ENCODE peak calls at places on chromosomes 4 and X, in ten cellular contexts. One of them, this sample, is unnamed.

GRCh38 chr4:23737571-23737970 is 152.3 kb downstream of the PPARGC1A start:
- DNase-seq in K562: no peak
- DNase-seq in heart left ventricle: no peak
- DNase-seq in cardiac muscle cell: no peak
- DNase-seq in endothelial cell of umbilical vein: no peak
- DNase-seq in esophagus squamous epithelium: no peak
- DNase-seq in psoas muscle: no peak
- DNase-seq in SK-N-SH: no peak
- DNase-seq in body of pancreas: no peak
- DNase-seq in stomach: no peak
- DNase-seq in this sample: no peak

GRCh38 chr4:39205000-39205399 is 22.7 kb downstream of the WDR19 start:
- DNase-seq in K562: no peak
- DNase-seq in body of pancreas: no peak
- DNase-seq in SK-N-SH: peak
- DNase-seq in psoas muscle: no peak
- DNase-seq in heart left ventricle: no peak
- DNase-seq in endothelial cell of umbilical vein: peak
- DNase-seq in stomach: no peak
- DNase-seq in cardiac muscle cell: peak
- DNase-seq in esophagus squamous epithelium: no peak
- DNase-seq in this sample: no peak

GRCh38 chrX:2829066-2829430 is 318 bp downstream of the GYG2 start:
- DNase-seq in endothelial cell of umbilical vein: no peak
- DNase-seq in psoas muscle: no peak
- DNase-seq in body of pancreas: peak
- DNase-seq in cardiac muscle cell: no peak
- DNase-seq in K562: no peak
- DNase-seq in esophagus squamous epithelium: no peak
- DNase-seq in SK-N-SH: peak
- DNase-seq in stomach: no peak
- DNase-seq in heart left ventricle: no peak
- DNase-seq in this sample: peak

GRCh38 chrX:9352683-9353430 is 112.0 kb upstream of the TBL1X start:
- DNase-seq in heart left ventricle: peak
- DNase-seq in body of pancreas: no peak
- DNase-seq in cardiac muscle cell: peak
- DNase-seq in endothelial cell of umbilical vein: no peak
- DNase-seq in stomach: peak
- DNase-seq in SK-N-SH: no peak
- DNase-seq in K562: peak
- DNase-seq in psoas muscle: no peak
- DNase-seq in esophagus squamous epithelium: peak
- DNase-seq in this sample: peak

GRCh38 chr4:27048350-27049100 is 187.9 kb downstream of the STIM2 start:
- DNase-seq in SK-N-SH: peak
- DNase-seq in endothelial cell of umbilical vein: peak
- DNase-seq in heart left ventricle: no peak
- DNase-seq in psoas muscle: no peak
- DNase-seq in esophagus squamous epithelium: no peak
- DNase-seq in body of pancreas: no peak
- DNase-seq in cardiac muscle cell: peak
- DNase-seq in stomach: no peak
- DNase-seq in K562: peak
- DNase-seq in this sample: no peak

GRCh38 chrX:46792826-46793195 is 33.9 kb upstream of the SLC9A7 start:
- DNase-seq in K562: no peak
- DNase-seq in cardiac muscle cell: no peak
- DNase-seq in endothelial cell of umbilical vein: no peak
- DNase-seq in body of pancreas: no peak
- DNase-seq in psoas muscle: no peak
- DNase-seq in SK-N-SH: no peak
- DNase-seq in stomach: no peak
- DNase-seq in esophagus squamous epithelium: no peak
- DNase-seq in heart left ventricle: no peak
- DNase-seq in this sample: no peak

GRCh38 chr4:94841864-94842221 is 84.1 kb downstream of the BMPR1B start:
- DNase-seq in K562: peak
- DNase-seq in body of pancreas: no peak
- DNase-seq in psoas muscle: no peak
- DNase-seq in stomach: no peak
- DNase-seq in heart left ventricle: no peak
- DNase-seq in cardiac muscle cell: no peak
- DNase-seq in SK-N-SH: no peak
- DNase-seq in esophagus squamous epithelium: no peak
- DNase-seq in endothelial cell of umbilical vein: no peak
- DNase-seq in this sample: no peak

GRCh38 chr4:111631157-111631999 is 513.9 kb upstream of the FAM241A start:
- DNase-seq in esophagus squamous epithelium: no peak
- DNase-seq in cardiac muscle cell: peak
- DNase-seq in heart left ventricle: no peak
- DNase-seq in endothelial cell of umbilical vein: peak
- DNase-seq in body of pancreas: no peak
- DNase-seq in stomach: no peak
- DNase-seq in K562: no peak
- DNase-seq in psoas muscle: no peak
- DNase-seq in SK-N-SH: no peak
- DNase-seq in this sample: no peak

GRCh38 chrX:154010330-154011087 is 9.2 kb downstream of the IRAK1 start:
- DNase-seq in K562: no peak
- DNase-seq in endothelial cell of umbilical vein: no peak
- DNase-seq in body of pancreas: peak
- DNase-seq in psoas muscle: peak
- DNase-seq in esophagus squamous epithelium: no peak
- DNase-seq in stomach: no peak
- DNase-seq in heart left ventricle: no peak
- DNase-seq in SK-N-SH: no peak
- DNase-seq in cardiac muscle cell: peak
- DNase-seq in this sample: no peak

GRCh38 chr4:39620551-39620950 is 18.1 kb downstream of the SMIM14 start:
- DNase-seq in cardiac muscle cell: peak
- DNase-seq in heart left ventricle: no peak
- DNase-seq in endothelial cell of umbilical vein: peak
- DNase-seq in SK-N-SH: no peak
- DNase-seq in psoas muscle: no peak
- DNase-seq in body of pancreas: no peak
- DNase-seq in K562: no peak
- DNase-seq in esophagus squamous epithelium: no peak
- DNase-seq in stomach: no peak
- DNase-seq in this sample: no peak

GRCh38 chr4:107519057-107519456 is 201.0 kb downstream of the PAPSS1 start:
- DNase-seq in endothelial cell of umbilical vein: peak
- DNase-seq in psoas muscle: no peak
- DNase-seq in cardiac muscle cell: peak
- DNase-seq in K562: peak
- DNase-seq in SK-N-SH: peak
- DNase-seq in body of pancreas: no peak
- DNase-seq in esophagus squamous epithelium: no peak
- DNase-seq in heart left ventricle: no peak
- DNase-seq in stomach: peak
- DNase-seq in this sample: peak

GRCh38 chr4:8350326-8350725 is 80.8 kb downstream of the HTRA3 start:
- DNase-seq in heart left ventricle: no peak
- DNase-seq in body of pancreas: no peak
- DNase-seq in esophagus squamous epithelium: no peak
- DNase-seq in stomach: peak
- DNase-seq in endothelial cell of umbilical vein: no peak
- DNase-seq in SK-N-SH: no peak
- DNase-seq in K562: no peak
- DNase-seq in cardiac muscle cell: no peak
- DNase-seq in psoas muscle: no peak
- DNase-seq in this sample: no peak

GRCh38 chr4:94410678-94411206 is 41.0 kb upstream of the PDLIM5 start:
- DNase-seq in cardiac muscle cell: peak
- DNase-seq in esophagus squamous epithelium: no peak
- DNase-seq in stomach: no peak
- DNase-seq in K562: peak
- DNase-seq in endothelial cell of umbilical vein: no peak
- DNase-seq in SK-N-SH: no peak
- DNase-seq in body of pancreas: no peak
- DNase-seq in psoas muscle: peak
- DNase-seq in heart left ventricle: peak
- DNase-seq in this sample: peak

GRCh38 chr4:132646186-132646585 is 502.9 kb upstream of the PCDH10 start:
- DNase-seq in psoas muscle: no peak
- DNase-seq in esophagus squamous epithelium: no peak
- DNase-seq in stomach: no peak
- DNase-seq in endothelial cell of umbilical vein: no peak
- DNase-seq in body of pancreas: no peak
- DNase-seq in SK-N-SH: no peak
- DNase-seq in cardiac muscle cell: no peak
- DNase-seq in heart left ventricle: no peak
- DNase-seq in K562: no peak
- DNase-seq in this sample: no peak
- TF ChIP-seq CTCF in psoas muscle: no peak
- TF ChIP-seq CTCF in esophagus squamous epithelium: no peak
- TF ChIP-seq CTCF in stomach: no peak
- TF ChIP-seq CTCF in endothelial cell of umbilical vein: no peak
- TF ChIP-seq CTCF in body of pancreas: no peak
- TF ChIP-seq CTCF in SK-N-SH: no peak
- TF ChIP-seq CTCF in cardiac muscle cell: no peak
- TF ChIP-seq CTCF in heart left ventricle: no peak
- TF ChIP-seq CTCF in K562: no peak
- TF ChIP-seq CTCF in this sample: no peak

DNA sequence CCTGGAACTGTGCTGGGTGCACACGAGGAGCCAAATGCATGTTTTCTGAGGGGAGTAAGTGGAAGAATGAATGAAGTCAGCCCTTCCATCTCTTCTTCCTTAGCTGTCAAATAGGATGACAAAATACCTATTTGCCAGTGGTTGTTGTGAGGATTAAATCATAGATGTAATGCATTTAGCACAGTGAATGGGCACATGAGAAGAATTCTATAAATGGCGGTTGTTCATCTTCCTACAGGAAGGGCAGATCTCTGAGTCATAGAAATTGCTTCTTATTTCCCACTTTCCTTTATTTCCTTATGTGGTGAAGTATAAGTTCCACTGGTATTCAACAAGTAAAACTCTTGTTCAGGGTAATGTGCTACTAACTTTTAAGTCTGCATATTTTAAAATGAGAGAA is 83.1 kb downstream of the SORBS2 start:
- DNase-seq in psoas muscle: no peak
- DNase-seq in SK-N-SH: no peak
- DNase-seq in body of pancreas: no peak
- DNase-seq in esophagus squamous epithelium: no peak
- DNase-seq in cardiac muscle cell: no peak
- DNase-seq in stomach: no peak
- DNase-seq in heart left ventricle: no peak
- DNase-seq in endothelial cell of umbilical vein: peak
- DNase-seq in K562: no peak
- DNase-seq in this sample: no peak
- H3K27ac ChIP-seq in psoas muscle: no peak
- H3K27ac ChIP-seq in SK-N-SH: no peak
- H3K27ac ChIP-seq in body of pancreas: no peak
- H3K27ac ChIP-seq in esophagus squamous epithelium: peak
- H3K27ac ChIP-seq in cardiac muscle cell: peak
- H3K27ac ChIP-seq in stomach: peak
- H3K27ac ChIP-seq in heart left ventricle: peak
- H3K27ac ChIP-seq in endothelial cell of umbilical vein: peak
- H3K27ac ChIP-seq in K562: no peak
- H3K27ac ChIP-seq in this sample: peak

DNA sequence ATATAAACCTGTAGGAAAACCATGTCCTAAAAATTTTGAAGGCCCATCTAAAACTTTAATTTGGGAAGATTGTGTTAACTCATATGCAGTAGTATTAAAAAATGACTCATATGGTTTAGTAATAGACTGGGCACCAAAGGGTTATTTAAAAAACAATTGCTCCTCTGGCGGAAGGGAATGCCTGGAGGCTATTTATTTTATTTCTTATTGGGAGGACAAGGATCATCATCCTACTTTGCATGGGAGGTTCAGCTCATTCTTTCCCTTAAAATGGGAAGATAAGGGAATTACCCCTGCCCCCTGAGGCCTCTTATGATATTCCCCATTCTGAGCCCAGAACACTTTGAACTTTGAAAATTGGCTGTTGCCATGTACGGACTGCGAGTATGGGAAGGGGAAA is 29.7 kb upstream of the MGST2 start:
- DNase-seq in K562: no peak
- DNase-seq in cardiac muscle cell: no peak
- DNase-seq in stomach: no peak
- DNase-seq in heart left ventricle: no peak
- DNase-seq in esophagus squamous epithelium: no peak
- DNase-seq in endothelial cell of umbilical vein: no peak
- DNase-seq in SK-N-SH: no peak
- DNase-seq in body of pancreas: no peak
- DNase-seq in psoas muscle: no peak
- DNase-seq in this sample: no peak
- TF ChIP-seq CTCF in K562: no peak
- TF ChIP-seq CTCF in cardiac muscle cell: no peak
- TF ChIP-seq CTCF in stomach: no peak
- TF ChIP-seq CTCF in heart left ventricle: no peak
- TF ChIP-seq CTCF in esophagus squamous epithelium: no peak
- TF ChIP-seq CTCF in endothelial cell of umbilical vein: no peak
- TF ChIP-seq CTCF in SK-N-SH: no peak
- TF ChIP-seq CTCF in body of pancreas: no peak
- TF ChIP-seq CTCF in psoas muscle: no peak
- TF ChIP-seq CTCF in this sample: no peak

DNA sequence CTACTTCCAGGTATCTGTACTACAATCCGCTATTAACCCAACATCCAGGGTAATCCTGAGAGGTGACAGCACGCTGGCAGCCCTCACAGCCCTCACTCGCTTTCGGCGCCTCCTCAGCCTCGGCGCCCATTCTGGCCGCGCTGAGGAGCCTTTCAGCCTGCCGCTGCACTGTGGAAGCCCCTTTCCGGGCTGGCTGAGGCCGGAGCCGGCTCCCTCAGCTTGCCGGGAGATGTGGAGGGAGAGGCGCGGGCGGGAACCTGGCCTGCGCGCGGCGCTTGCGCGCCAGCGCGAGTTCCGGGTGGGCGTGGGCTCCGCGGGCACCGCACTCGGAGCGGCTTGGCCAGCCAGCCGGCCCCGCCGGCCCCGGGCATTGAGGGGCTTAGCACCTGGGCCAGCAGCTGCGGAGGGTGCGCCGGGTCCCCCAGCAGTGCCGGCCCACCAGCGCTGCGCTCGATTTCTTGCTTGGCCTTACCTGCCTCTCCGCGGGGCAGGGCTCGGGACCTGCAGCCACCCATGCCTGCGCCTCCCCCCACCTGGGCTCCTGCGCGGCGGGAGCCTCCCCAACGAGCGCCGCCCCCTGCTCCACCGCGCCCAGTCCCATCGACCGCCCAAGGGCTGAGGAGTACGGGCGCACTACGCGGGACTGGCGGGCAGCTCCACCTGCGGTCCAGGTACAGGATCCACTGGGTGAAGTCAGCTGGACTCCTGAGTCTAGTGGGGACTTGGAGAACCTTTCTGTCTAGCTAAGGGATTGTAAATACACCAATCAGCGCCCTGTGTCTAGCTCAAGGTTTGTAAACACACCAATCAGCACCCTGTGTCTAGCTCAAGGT is 87.3 kb downstream of the PRSS12 start:
- DNase-seq in psoas muscle: peak
- DNase-seq in cardiac muscle cell: peak
- DNase-seq in endothelial cell of umbilical vein: no peak
- DNase-seq in body of pancreas: peak
- DNase-seq in esophagus squamous epithelium: no peak
- DNase-seq in SK-N-SH: peak
- DNase-seq in K562: no peak
- DNase-seq in heart left ventricle: no peak
- DNase-seq in stomach: peak
- DNase-seq in this sample: peak
- H3K27ac ChIP-seq in psoas muscle: no peak
- H3K27ac ChIP-seq in cardiac muscle cell: no peak
- H3K27ac ChIP-seq in endothelial cell of umbilical vein: no peak
- H3K27ac ChIP-seq in body of pancreas: peak
- H3K27ac ChIP-seq in esophagus squamous epithelium: peak
- H3K27ac ChIP-seq in SK-N-SH: no peak
- H3K27ac ChIP-seq in K562: no peak
- H3K27ac ChIP-seq in heart left ventricle: no peak
- H3K27ac ChIP-seq in stomach: peak
- H3K27ac ChIP-seq in this sample: no peak

This sample was measured in transverse colon.